ENCODE peak calls at places on chromosomes 13 and 19, in ten cellular contexts. H is esophagus squamous epithelium, R is fibroblast of lung, V is esophagus muscularis mucosa, A is epithelial cell of esophagus, K is transverse colon, X is psoas muscle, W is Peyer's patch, U is gastrocnemius medialis, N is colonic mucosa. G is an unnamed sample.

GRCh38 chr19:41997851-41998229 is 3.8 kb upstream of the ATP1A3 start:
- DNase-seq in V (no peak), U (no peak), R (no peak), K (no peak), X (no peak), N (no peak), H (no peak), W (no peak), A (no peak), G (no peak)

GRCh38 chr13:35854286-35854685 is 276.9 kb downstream of the DCLK1 start:
- DNase-seq in H (no peak), A (no peak), R (no peak), V (no peak), N (no peak), W (no peak), X (no peak), U (no peak), K (no peak), G (no peak)

GRCh38 chr19:35213678-35214632 is 14.6 kb downstream of the FAM187B start:
- DNase-seq in K (peak), A (peak), X (peak), V (no peak), R (peak), W (peak), N (peak), U (peak), H (peak), G (peak)

GRCh38 chr13:101730420-101731000 is 278.0 kb downstream of the ITGBL1 start:
- DNase-seq in K (no peak), A (no peak), X (no peak), V (no peak), U (no peak), R (no peak), W (no peak), N (no peak), H (no peak), G (no peak)

GRCh38 chr13:72261732-72262131 is 394.7 kb upstream of the DACH1 start:
- DNase-seq in H (no peak), R (no peak), V (no peak), X (no peak), U (no peak), K (no peak), A (no peak), W (no peak), N (no peak), G (no peak)

GRCh38 chr13:50617134-50617721 is 226.3 kb downstream of the DLEU7 start:
- DNase-seq in V (no peak), X (no peak), W (no peak), K (no peak), U (no peak), N (peak), R (peak), H (no peak), A (no peak), G (peak)

GRCh38 chr13:77388944-77389616 is 62.2 kb upstream of the MYCBP2 start:
- DNase-seq in H (no peak), V (no peak), R (no peak), W (no peak), K (no peak), U (no peak), X (no peak), N (no peak), A (no peak), G (no peak)

GRCh38 chr13:106156468-106156867 is 379.0 kb downstream of the EFNB2 start:
- DNase-seq in R (peak), K (no peak), A (peak), N (no peak), V (no peak), H (no peak), X (no peak), U (no peak), W (no peak), G (peak)

GRCh38 chr13:48429036-48429435 is 16.1 kb upstream of the LPAR6 start:
- DNase-seq in X (no peak), K (no peak), N (no peak), H (no peak), W (no peak), U (no peak), R (no peak), A (no peak), V (no peak), G (no peak)

GRCh38 chr13:107518780-107519179 is 696.6 kb downstream of the LIG4 start:
- DNase-seq in R (no peak), H (no peak), X (no peak), K (no peak), A (peak), W (no peak), U (no peak), N (no peak), V (no peak), G (peak)

GRCh38 chr19:49987159-49987698 is 26.3 kb upstream of the SIGLEC11 start:
- DNase-seq in K (peak), R (peak), W (peak), A (peak), U (peak), N (peak), X (peak), H (peak), V (peak), G (peak)

GRCh38 chr13:81686877-81687276 is 1346.0 kb upstream of the SPRY2 start:
- DNase-seq in K (no peak), R (peak), U (no peak), A (peak), V (no peak), H (no peak), W (no peak), X (no peak), N (no peak), G (peak)

GRCh38 chr19:57171551-57172081 is 4.3 kb upstream of the DUXA start:
- DNase-seq in K (peak), X (peak), N (peak), U (no peak), H (no peak), W (no peak), A (peak), V (no peak), R (peak), G (no peak)

GRCh38 chr19:43700368-43701015 is 15.4 kb upstream of the IRGC start:
- DNase-seq in A (peak), W (peak), V (peak), X (peak), R (peak), N (peak), H (no peak), U (peak), K (peak), G (peak)

GRCh38 chr13:98285852-98286594 is 109.0 kb upstream of the RNF113B start:
- DNase-seq in K (no peak), W (no peak), X (no peak), U (no peak), H (no peak), A (no peak), N (no peak), V (no peak), R (no peak), G (no peak)

GRCh38 chr19:42480335-42481095 is 37.8 kb upstream of the CXCL17 start:
- DNase-seq in H (no peak), N (no peak), A (peak), X (no peak), R (peak), K (no peak), W (no peak), U (no peak), V (no peak), G (peak)

GRCh38 chr13:49649244-49649962 is 21.1 kb downstream of the ARL11 start:
- DNase-seq in W (no peak), R (peak), V (no peak), X (no peak), K (no peak), U (no peak), H (no peak), N (no peak), A (peak), G (peak)

GRCh38 chr19:31352296-31352781 is 3.1 kb upstream of the TSHZ3 start:
- DNase-seq in N (no peak), W (no peak), A (no peak), V (no peak), R (no peak), K (no peak), X (no peak), U (no peak), H (no peak), G (no peak)

GRCh38 chr13:39524795-39525194 is 78.2 kb downstream of the LHFPL6 start:
- DNase-seq in N (no peak), H (no peak), V (no peak), R (no peak), X (no peak), A (no peak), W (no peak), K (no peak), U (no peak), G (no peak)
- TF ChIP-seq CTCF in N (no peak), H (no peak), V (no peak), R (no peak), X (no peak), A (no peak), W (no peak), K (no peak), U (no peak), G (no peak)

GRCh38 chr13:27789495-27790303 is 2.6 kb upstream of the GSX1 start:
- DNase-seq in W (no peak), A (no peak), X (no peak), R (no peak), N (no peak), K (no peak), H (no peak), U (no peak), V (no peak), G (no peak)

GRCh38 chr13:27790523-27790922 is 1.8 kb upstream of the GSX1 start:
- DNase-seq in R (no peak), W (no peak), U (no peak), K (no peak), A (no peak), H (no peak), V (no peak), N (no peak), X (no peak), G (no peak)

GRCh38 chr13:27791901-27792392 is 336 bp upstream of the GSX1 start:
- DNase-seq in R (no peak), V (no peak), U (no peak), A (no peak), X (no peak), W (no peak), K (no peak), H (no peak), N (no peak), G (no peak)

GRCh38 chr13:27792393-27793218 is at the start of gene GSX1:
- DNase-seq in K (peak), R (peak), H (no peak), X (peak), V (no peak), U (peak), A (peak), N (peak), W (peak), G (peak)

GRCh38 chr13:27791146-27791900 is 960 bp upstream of the GSX1 start:
- DNase-seq in X (no peak), W (no peak), H (no peak), R (no peak), N (no peak), V (no peak), K (no peak), A (no peak), U (no peak), G (no peak)
- H3K4me3 ChIP-seq in X (peak), W (no peak), H (peak), R (peak), N (no peak), V (peak), K (no peak), A (no peak), U (peak), G (no peak)

GRCh38 chr19:36528194-36528920 is at the start of gene ZNF260:
- DNase-seq in A (peak), X (peak), K (peak), N (peak), V (peak), W (peak), R (peak), U (peak), H (peak), G (peak)
- TF ChIP-seq CTCF in A (no peak), X (no peak), K (no peak), N (no peak), V (no peak), W (no peak), R (no peak), U (no peak), H (no peak), G (peak)

DNA sequence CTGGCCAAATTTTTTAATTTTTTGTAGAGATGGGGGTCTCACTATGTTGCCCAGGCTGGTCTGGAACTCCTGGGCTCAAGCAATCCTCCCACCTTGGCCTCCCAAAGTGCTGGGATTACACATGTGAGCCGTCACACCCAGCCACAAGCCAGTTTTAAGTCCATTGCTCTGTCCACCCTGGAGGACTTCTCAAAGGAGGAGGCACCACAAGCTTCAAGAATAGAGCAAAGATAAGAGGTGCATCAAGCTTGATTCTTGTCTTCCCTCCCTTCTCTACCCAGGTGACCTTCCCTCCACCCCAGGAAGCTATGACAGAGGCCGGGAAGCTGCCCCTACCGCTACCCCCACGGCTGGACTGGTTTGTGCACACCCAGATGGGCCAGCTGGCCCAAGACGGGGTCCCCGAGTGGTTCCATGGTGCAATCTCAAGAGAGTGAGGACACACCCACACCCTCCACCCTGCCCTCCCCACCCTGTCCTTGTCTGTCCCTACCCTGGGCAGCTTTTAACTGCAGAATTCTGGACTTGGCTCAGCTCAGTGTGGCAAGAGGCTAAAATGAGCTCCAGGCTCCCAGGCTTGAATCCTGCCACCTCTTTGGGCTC is 5.1 kb downstream of the HSH2D start:
- DNase-seq in V (no peak), W (no peak), K (no peak), X (no peak), N (no peak), A (no peak), R (no peak), H (no peak), U (no peak), G (no peak)
- H3K4me3 ChIP-seq in V (no peak), W (no peak), K (no peak), X (no peak), N (no peak), A (no peak), R (no peak), H (no peak), U (no peak), G (no peak)

DNA sequence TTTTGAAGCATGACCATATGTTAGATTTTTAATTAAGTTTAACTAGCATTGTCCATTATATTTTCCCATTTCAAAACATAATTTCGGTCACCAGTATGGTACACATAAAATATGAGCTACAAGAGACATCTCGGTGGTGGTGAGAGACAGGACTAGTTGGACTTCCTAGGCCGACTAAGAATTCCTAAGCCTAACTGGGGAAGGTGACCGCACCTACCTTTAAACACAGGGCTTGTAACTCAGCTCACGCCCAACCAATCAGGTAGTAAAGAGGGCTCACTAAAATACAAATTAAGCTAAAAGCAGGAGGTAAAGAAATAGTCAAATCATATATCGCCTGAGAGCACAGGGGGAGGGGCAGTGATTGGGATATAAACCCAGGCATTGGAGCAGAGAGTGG is 22.9 kb downstream of the DNAJC15 start:
- DNase-seq in X (no peak), N (peak), K (peak), A (no peak), W (no peak), U (no peak), V (no peak), R (no peak), H (no peak), G (no peak)
- TF ChIP-seq CTCF in X (no peak), N (no peak), K (no peak), A (no peak), W (no peak), U (no peak), V (no peak), R (no peak), H (no peak), G (no peak)

GRCh38 chr19:4454952-4455738 is 2.4 kb downstream of the UBXN6 start:
- DNase-seq in R (peak), X (peak), A (peak), V (no peak), H (no peak), N (no peak), U (peak), K (no peak), W (no peak), G (peak)
- H3K4me3 ChIP-seq in R (peak), X (peak), A (no peak), V (no peak), H (peak), N (no peak), U (peak), K (no peak), W (no peak), G (no peak)

GRCh38 chr19:3313199-3313575 is 53.2 kb upstream of the NFIC start:
- DNase-seq in N (no peak), U (no peak), W (no peak), A (no peak), V (no peak), R (no peak), K (no peak), H (no peak), X (no peak), G (no peak)

GRCh38 chr19:3310711-3311110 is 55.7 kb upstream of the NFIC start:
- DNase-seq in V (no peak), N (no peak), U (no peak), X (no peak), W (no peak), H (no peak), R (no peak), A (no peak), K (no peak), G (no peak)

GRCh38 chr19:3314962-3315675 is 51.3 kb upstream of the NFIC start:
- DNase-seq in A (no peak), X (no peak), H (no peak), U (no peak), R (no peak), V (no peak), K (no peak), N (no peak), W (no peak), G (no peak)

GRCh38 chr19:3309724-3310123 is 56.7 kb upstream of the NFIC start:
- DNase-seq in W (no peak), N (no peak), V (no peak), A (no peak), K (no peak), R (no peak), X (no peak), H (no peak), U (no peak), G (no peak)

GRCh38 chr19:3310280-3310679 is 56.1 kb upstream of the NFIC start:
- DNase-seq in V (no peak), X (no peak), U (no peak), A (no peak), W (no peak), N (no peak), H (no peak), R (no peak), K (no peak), G (no peak)
- TF ChIP-seq CTCF in V (no peak), X (no peak), U (no peak), A (no peak), W (no peak), N (no peak), H (no peak), R (no peak), K (no peak), G (no peak)

GRCh38 chr13:112574476-112575294 is 13.3 kb downstream of the TUBGCP3 start:
- DNase-seq in W (no peak), K (no peak), V (peak), X (no peak), R (no peak), H (no peak), A (no peak), U (no peak), N (no peak), G (no peak)
- H3K4me3 ChIP-seq in W (no peak), K (no peak), V (peak), X (no peak), R (no peak), H (no peak), A (no peak), U (no peak), N (no peak), G (no peak)

DNA sequence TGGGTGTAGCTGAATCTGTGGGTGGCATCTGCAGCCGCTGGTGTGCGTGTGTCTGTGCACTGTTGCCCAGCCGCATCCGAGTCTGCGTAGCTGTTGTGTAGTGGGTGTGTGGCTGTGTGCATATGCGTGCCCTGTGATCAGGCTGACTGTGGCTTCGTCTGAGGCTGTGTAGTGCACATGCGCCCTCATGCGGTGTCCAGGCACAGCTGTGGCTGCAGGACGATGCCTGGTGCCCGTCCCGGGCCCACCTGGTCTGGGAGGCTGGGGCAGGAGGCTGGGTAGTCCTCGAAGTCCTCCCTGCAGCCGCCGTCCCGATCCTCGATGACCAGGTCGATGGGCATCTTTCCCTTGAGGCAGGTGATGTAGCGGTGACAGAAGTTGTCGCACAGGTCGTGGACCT is 4.9 kb downstream of the MEIS3 start:
- DNase-seq in V (no peak), A (peak), K (no peak), R (no peak), X (no peak), H (no peak), U (no peak), W (no peak), N (no peak), G (no peak)
- TF ChIP-seq CTCF in V (no peak), A (peak), K (no peak), R (no peak), X (no peak), H (no peak), U (no peak), W (no peak), N (no peak), G (peak)

G was measured in bronchial epithelial cell.